ENCODE peak calls at places on chromosomes 3 and 15, in six cellular contexts. One of them, this sample, is unnamed.
A peak's percentile ranks its signal among the peaks of the same experiment; 100 is the strongest.

GRCh38 chr3:154240235-154240634 is 84.1 kb downstream of the DHX36 start:
- DNase-seq in PC-3: no peak
- DNase-seq in SK-N-SH: no peak
- DNase-seq in HCT116: no peak
- DNase-seq in GM23338: no peak
- DNase-seq in OCI-LY7: no peak
- DNase-seq in this sample: no peak

GRCh38 chr3:47113669-47114365 is 50.1 kb downstream of the SETD2 start:
- DNase-seq in GM23338: peak; percentile 62
- DNase-seq in PC-3: peak; percentile 77
- DNase-seq in SK-N-SH: no peak
- DNase-seq in HCT116: no peak
- DNase-seq in OCI-LY7: peak; percentile 61
- DNase-seq in this sample: no peak

GRCh38 chr3:47910777-47911440 is 105.3 kb downstream of the MAP4 start:
- DNase-seq in OCI-LY7: no peak
- DNase-seq in HCT116: peak; percentile 81
- DNase-seq in SK-N-SH: peak; percentile 16
- DNase-seq in GM23338: no peak
- DNase-seq in PC-3: peak; percentile 95
- DNase-seq in this sample: peak; percentile 29

GRCh38 chr3:31908391-31909097 is 72.5 kb downstream of the OSBPL10 start:
- DNase-seq in OCI-LY7: peak; percentile 74
- DNase-seq in SK-N-SH: no peak
- DNase-seq in GM23338: no peak
- DNase-seq in HCT116: peak; percentile 7
- DNase-seq in PC-3: peak; percentile 15
- DNase-seq in this sample: no peak

GRCh38 chr15:61195116-61196002 is 33.7 kb downstream of the RORA start:
- DNase-seq in GM23338: peak; percentile 72
- DNase-seq in PC-3: peak; percentile 60
- DNase-seq in HCT116: peak; percentile 26
- DNase-seq in OCI-LY7: peak; percentile 58
- DNase-seq in SK-N-SH: peak; percentile 39
- DNase-seq in this sample: peak; percentile 60

GRCh38 chr3:143661677-143662076 is 186.6 kb downstream of the SLC9A9 start:
- DNase-seq in OCI-LY7: no peak
- DNase-seq in PC-3: no peak
- DNase-seq in HCT116: no peak
- DNase-seq in GM23338: no peak
- DNase-seq in SK-N-SH: no peak
- DNase-seq in this sample: no peak

GRCh38 chr3:181824961-181825360 is 113.2 kb downstream of the SOX2 start:
- DNase-seq in GM23338: peak; percentile 33
- DNase-seq in HCT116: no peak
- DNase-seq in PC-3: no peak
- DNase-seq in SK-N-SH: no peak
- DNase-seq in OCI-LY7: no peak
- DNase-seq in this sample: no peak

GRCh38 chr3:155158361-155159037 is 78.4 kb downstream of the MME start:
- DNase-seq in PC-3: no peak
- DNase-seq in HCT116: no peak
- DNase-seq in GM23338: no peak
- DNase-seq in OCI-LY7: no peak
- DNase-seq in SK-N-SH: no peak
- DNase-seq in this sample: no peak

GRCh38 chr3:120928991-120929390 is 21.0 kb downstream of the STXBP5L start:
- DNase-seq in HCT116: no peak
- DNase-seq in SK-N-SH: peak; percentile 4
- DNase-seq in OCI-LY7: no peak
- DNase-seq in GM23338: peak; percentile 8
- DNase-seq in PC-3: peak; percentile 56
- DNase-seq in this sample: no peak

GRCh38 chr3:130839815-130840214 is 54.1 kb upstream of the ATP2C1 start:
- DNase-seq in SK-N-SH: no peak
- DNase-seq in OCI-LY7: no peak
- DNase-seq in GM23338: peak; percentile 75
- DNase-seq in PC-3: no peak
- DNase-seq in HCT116: no peak
- DNase-seq in this sample: no peak

GRCh38 chr3:133127381-133127780 is 89.2 kb downstream of the TMEM108 start:
- DNase-seq in PC-3: no peak
- DNase-seq in SK-N-SH: no peak
- DNase-seq in HCT116: no peak
- DNase-seq in OCI-LY7: no peak
- DNase-seq in GM23338: no peak
- DNase-seq in this sample: no peak

GRCh38 chr3:23913182-23913581 is 3.6 kb downstream of the NKIRAS1 start:
- DNase-seq in OCI-LY7: no peak
- DNase-seq in SK-N-SH: no peak
- DNase-seq in GM23338: no peak
- DNase-seq in HCT116: no peak
- DNase-seq in PC-3: no peak
- DNase-seq in this sample: no peak

GRCh38 chr3:108352176-108352575 is 55.8 kb downstream of the HHLA2 start:
- DNase-seq in OCI-LY7: no peak
- DNase-seq in PC-3: no peak
- DNase-seq in GM23338: no peak
- DNase-seq in HCT116: no peak
- DNase-seq in SK-N-SH: no peak
- DNase-seq in this sample: no peak

GRCh38 chr3:56921573-56922571 is 120.1 kb upstream of the ARHGEF3 start:
- DNase-seq in OCI-LY7: peak; percentile 58
- DNase-seq in PC-3: no peak
- DNase-seq in HCT116: no peak
- DNase-seq in GM23338: no peak
- DNase-seq in SK-N-SH: no peak
- DNase-seq in this sample: peak; percentile 38

GRCh38 chr3:133821767-133822638 is 16.4 kb downstream of the SRPRB start:
- DNase-seq in OCI-LY7: no peak
- DNase-seq in PC-3: peak; percentile 66
- DNase-seq in HCT116: peak; percentile 55
- DNase-seq in GM23338: peak; percentile 59
- DNase-seq in SK-N-SH: no peak
- DNase-seq in this sample: peak; percentile 46

GRCh38 chr3:170180107-170180951 is 1.2 kb downstream of the PHC3 start:
- DNase-seq in SK-N-SH: no peak
- DNase-seq in PC-3: peak; percentile 45
- DNase-seq in HCT116: no peak
- DNase-seq in OCI-LY7: peak; percentile 41
- DNase-seq in GM23338: no peak
- DNase-seq in this sample: peak; percentile 19

GRCh38 chr3:71495708-71496472 is 87.6 kb downstream of the FOXP1 start:
- DNase-seq in SK-N-SH: no peak
- DNase-seq in OCI-LY7: no peak
- DNase-seq in GM23338: peak; percentile 75
- DNase-seq in HCT116: no peak
- DNase-seq in PC-3: peak; percentile 78
- DNase-seq in this sample: peak; percentile 65

GRCh38 chr3:132804498-132804897 is 82.3 kb upstream of the NPHP3 start:
- DNase-seq in GM23338: no peak
- DNase-seq in OCI-LY7: no peak
- DNase-seq in SK-N-SH: no peak
- DNase-seq in HCT116: no peak
- DNase-seq in PC-3: no peak
- DNase-seq in this sample: no peak

GRCh38 chr15:60639502-60639901 is 160.6 kb upstream of the ICE2 start:
- DNase-seq in SK-N-SH: no peak
- DNase-seq in PC-3: no peak
- DNase-seq in HCT116: no peak
- DNase-seq in OCI-LY7: no peak
- DNase-seq in GM23338: no peak
- DNase-seq in this sample: no peak

GRCh38 chr15:48547305-48547704 is 98.2 kb downstream of the FBN1 start:
- DNase-seq in PC-3: no peak
- DNase-seq in OCI-LY7: no peak
- DNase-seq in GM23338: no peak
- DNase-seq in HCT116: no peak
- DNase-seq in SK-N-SH: no peak
- DNase-seq in this sample: no peak

GRCh38 chr3:6679510-6679909 is 181.4 kb upstream of the GRM7 start:
- DNase-seq in SK-N-SH: no peak
- DNase-seq in OCI-LY7: peak; percentile 67
- DNase-seq in PC-3: no peak
- DNase-seq in GM23338: no peak
- DNase-seq in HCT116: no peak
- DNase-seq in this sample: no peak

GRCh38 chr3:43206632-43207031 is 79.7 kb upstream of the SNRK start:
- DNase-seq in OCI-LY7: no peak
- DNase-seq in GM23338: peak; percentile 55
- DNase-seq in SK-N-SH: no peak
- DNase-seq in HCT116: no peak
- DNase-seq in PC-3: no peak
- DNase-seq in this sample: no peak

GRCh38 chr3:38454884-38455638 is 1.4 kb downstream of the ACVR2B start:
- DNase-seq in HCT116: no peak
- DNase-seq in GM23338: peak; percentile 89
- DNase-seq in PC-3: peak; percentile 85
- DNase-seq in SK-N-SH: peak; percentile 96
- DNase-seq in OCI-LY7: peak; percentile 56
- DNase-seq in this sample: peak; percentile 88

GRCh38 chr15:86555939-86556725 is 476.5 kb downstream of the AGBL1 start:
- DNase-seq in OCI-LY7: no peak
- DNase-seq in SK-N-SH: no peak
- DNase-seq in HCT116: no peak
- DNase-seq in GM23338: no peak
- DNase-seq in PC-3: peak; percentile 19
- DNase-seq in this sample: peak; percentile 77

GRCh38 chr3:78589242-78589641 is 1178.6 kb downstream of the ROBO1 start:
- DNase-seq in HCT116: no peak
- DNase-seq in SK-N-SH: no peak
- DNase-seq in PC-3: no peak
- DNase-seq in GM23338: no peak
- DNase-seq in OCI-LY7: no peak
- DNase-seq in this sample: no peak
- TF ChIP-seq EZH2phosphoT487 in HCT116: no peak
- TF ChIP-seq EZH2phosphoT487 in SK-N-SH: no peak
- TF ChIP-seq EZH2phosphoT487 in PC-3: no peak
- TF ChIP-seq EZH2phosphoT487 in GM23338: no peak
- TF ChIP-seq EZH2phosphoT487 in OCI-LY7: no peak
- TF ChIP-seq EZH2phosphoT487 in this sample: no peak

GRCh38 chr15:85028416-85028815 is 46.8 kb downstream of the PDE8A start:
- DNase-seq in GM23338: no peak
- DNase-seq in SK-N-SH: no peak
- DNase-seq in OCI-LY7: no peak
- DNase-seq in HCT116: no peak
- DNase-seq in PC-3: no peak
- DNase-seq in this sample: no peak
- H3K4me1 ChIP-seq in GM23338: peaks cover 55% of the 10 kb centered on the region
- H3K4me1 ChIP-seq in SK-N-SH: peaks cover 33% of the 10 kb centered on the region
- H3K4me1 ChIP-seq in OCI-LY7: no peaks in the 10 kb centered on the region
- H3K4me1 ChIP-seq in HCT116: peaks cover 11% of the 10 kb centered on the region
- H3K4me1 ChIP-seq in PC-3: peaks cover 30% of the 10 kb centered on the region
- H3K4me1 ChIP-seq in this sample: peaks cover 87% of the 10 kb centered on the region

DNA sequence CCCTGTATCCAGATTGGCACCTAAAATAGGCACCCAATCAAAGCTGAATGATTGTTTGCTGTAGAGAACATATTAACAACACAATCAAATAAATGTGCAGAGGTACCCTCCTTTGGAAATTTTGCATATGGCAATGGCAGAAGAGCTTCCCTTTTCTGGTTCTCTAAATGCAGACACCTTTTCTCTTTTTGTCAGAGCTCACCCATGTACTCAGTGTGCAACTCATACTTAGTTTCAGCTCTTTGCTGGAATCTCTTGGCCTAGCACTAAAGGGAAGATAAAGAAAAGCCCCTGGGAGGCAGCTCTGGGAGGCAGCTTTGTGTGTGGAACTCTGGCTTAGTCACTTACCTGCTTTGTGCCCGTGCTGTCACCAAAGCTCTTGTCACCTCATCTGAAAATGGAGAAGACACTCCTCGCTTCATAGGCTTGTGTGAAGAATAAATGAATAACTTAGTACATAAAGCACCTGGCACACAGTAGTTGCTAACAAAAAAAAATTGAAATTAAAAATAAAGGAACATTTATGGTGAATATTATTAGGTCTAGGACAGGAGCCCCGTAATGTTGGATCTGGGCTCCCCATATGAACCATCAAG is 28.8 kb downstream of the ST6GAL1 start:
- DNase-seq in PC-3: no peak
- DNase-seq in HCT116: no peak
- DNase-seq in OCI-LY7: peak; percentile 57
- DNase-seq in GM23338: no peak
- DNase-seq in SK-N-SH: no peak
- DNase-seq in this sample: no peak
- TF ChIP-seq CTCF in PC-3: no peak
- TF ChIP-seq CTCF in HCT116: no peak
- TF ChIP-seq CTCF in OCI-LY7: no peak
- TF ChIP-seq CTCF in GM23338: peak; percentile 5
- TF ChIP-seq CTCF in SK-N-SH: no peak
- TF ChIP-seq CTCF in this sample: no peak

GRCh38 chr15:74364936-74365618 is 2.4 kb downstream of the CYP11A1 start:
- DNase-seq in GM23338: peak; percentile 54
- DNase-seq in PC-3: no peak
- DNase-seq in SK-N-SH: no peak
- DNase-seq in HCT116: no peak
- DNase-seq in OCI-LY7: no peak
- DNase-seq in this sample: no peak

GRCh38 chr15:74362482-74362881 is 5.0 kb downstream of the CYP11A1 start:
- DNase-seq in GM23338: no peak
- DNase-seq in HCT116: no peak
- DNase-seq in SK-N-SH: no peak
- DNase-seq in PC-3: no peak
- DNase-seq in OCI-LY7: no peak
- DNase-seq in this sample: no peak

GRCh38 chr15:74367296-74367854 is at the start of gene CYP11A1:
- DNase-seq in SK-N-SH: no peak
- DNase-seq in OCI-LY7: no peak
- DNase-seq in PC-3: no peak
- DNase-seq in GM23338: no peak
- DNase-seq in HCT116: no peak
- DNase-seq in this sample: no peak

GRCh38 chr15:74368121-74368520 is 675 bp upstream of the CYP11A1 start:
- DNase-seq in GM23338: no peak
- DNase-seq in PC-3: no peak
- DNase-seq in HCT116: no peak
- DNase-seq in SK-N-SH: no peak
- DNase-seq in OCI-LY7: no peak
- DNase-seq in this sample: no peak

DNA sequence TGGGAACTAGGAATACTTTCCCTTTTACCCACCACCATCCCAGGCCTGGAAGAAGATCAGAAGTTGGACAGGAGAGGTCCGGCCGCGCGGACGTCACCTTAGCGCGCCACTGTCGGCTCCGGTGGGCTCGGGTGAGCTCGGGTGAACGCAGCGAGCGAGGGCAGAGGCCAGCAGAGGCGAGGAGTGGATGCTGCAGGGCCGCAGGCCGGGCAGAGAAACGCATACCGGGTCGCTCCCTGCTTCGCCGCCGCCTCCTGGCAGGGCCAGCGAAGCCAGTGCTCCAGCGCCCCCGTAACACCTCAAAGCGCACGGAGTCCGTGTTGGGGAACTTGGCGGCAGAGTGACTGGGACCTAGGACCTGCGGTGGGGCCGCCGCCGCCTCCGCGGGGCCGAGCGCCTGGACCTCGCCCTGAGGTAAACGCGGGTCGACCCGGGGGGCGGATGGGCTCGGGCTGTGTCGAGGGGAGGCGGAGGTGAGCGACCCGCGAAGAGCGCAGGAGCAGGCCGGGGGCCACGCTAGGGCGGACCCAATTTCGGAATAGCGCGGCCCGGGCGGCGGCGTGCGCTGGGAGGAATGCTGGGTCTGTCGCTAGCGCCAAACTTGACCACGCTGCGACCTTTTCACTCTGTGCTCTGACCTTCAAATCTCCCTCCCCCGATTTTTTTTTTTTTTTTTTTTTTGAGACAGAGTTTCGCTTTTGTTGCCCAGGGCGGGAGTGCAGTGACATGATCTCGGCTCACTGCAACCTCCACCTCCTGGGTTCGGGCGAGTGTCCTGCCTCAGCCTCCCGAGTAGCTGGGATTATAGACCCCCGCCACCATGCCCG is 1.6 kb downstream of the CYP11A1 start:
- DNase-seq in OCI-LY7: no peak
- DNase-seq in HCT116: no peak
- DNase-seq in PC-3: no peak
- DNase-seq in GM23338: peak; percentile 72
- DNase-seq in SK-N-SH: no peak
- DNase-seq in this sample: peak; percentile 79
- TF ChIP-seq EZH2phosphoT487 in OCI-LY7: no peak
- TF ChIP-seq EZH2phosphoT487 in HCT116: no peak
- TF ChIP-seq EZH2phosphoT487 in PC-3: no peak
- TF ChIP-seq EZH2phosphoT487 in GM23338: no peak
- TF ChIP-seq EZH2phosphoT487 in SK-N-SH: no peak
- TF ChIP-seq EZH2phosphoT487 in this sample: no peak